ENCODE peak calls at places on chromosomes 3 and 15, in five cellular contexts. X, H, Y, T and R are unnamed samples.

GRCh38 chr3:95277614-95278013 is 1214.8 kb downstream of the NSUN3 start:
- DNase-seq in X (no peak), H (no peak), Y (no peak), T (no peak), R (peak; percentile 39)

GRCh38 chr3:130918328-130918727 is 24.4 kb downstream of the ATP2C1 start:
- DNase-seq in X (no peak), H (no peak), Y (no peak), T (no peak), R (no peak)

GRCh38 chr3:97795951-97796350 is 25.9 kb upstream of the CRYBG3 start:
- DNase-seq in X (no peak), H (no peak), Y (no peak), T (no peak), R (no peak)

GRCh38 chr15:77907824-77908751 is 169.4 kb downstream of the TBC1D2B start:
- DNase-seq in X (peak; percentile 83), H (peak; percentile 68), Y (peak; percentile 91), T (no peak), R (no peak)

GRCh38 chr3:81352867-81353266 is 408.6 kb downstream of the GBE1 start:
- DNase-seq in X (no peak), H (peak; percentile 8), Y (peak; percentile 64), T (no peak), R (peak; percentile 11)

GRCh38 chr3:185503467-185503975 is 4.7 kb upstream of the TMEM41A start:
- DNase-seq in X (no peak), H (no peak), Y (no peak), T (no peak), R (no peak)

GRCh38 chr3:126212629-126213375 is 32.4 kb upstream of the ALDH1L1 start:
- DNase-seq in X (no peak), H (no peak), Y (peak; percentile 88), T (peak; percentile 8), R (no peak)

GRCh38 chr15:72160846-72161245 is 36.7 kb downstream of the GRAMD2A start:
- DNase-seq in X (no peak), H (no peak), Y (no peak), T (no peak), R (no peak)

GRCh38 chr15:94412979-94413741 is 181.8 kb downstream of the MCTP2 start:
- DNase-seq in X (no peak), H (peak; percentile 15), Y (peak; percentile 67), T (no peak), R (no peak)

GRCh38 chr3:187750041-187750512 is 4.8 kb upstream of the BCL6 start:
- DNase-seq in X (no peak), H (no peak), Y (peak; percentile 91), T (no peak), R (no peak)

GRCh38 chr3:5545719-5546118 is 358.2 kb downstream of the EDEM1 start:
- DNase-seq in X (no peak), H (no peak), Y (no peak), T (no peak), R (no peak)

GRCh38 chr3:6540981-6541380 is 319.9 kb upstream of the GRM7 start:
- DNase-seq in X (no peak), H (no peak), Y (no peak), T (no peak), R (no peak)

GRCh38 chr3:173395412-173396181 is 1.9 kb upstream of the NLGN1 start:
- DNase-seq in X (peak; percentile 63), H (peak; percentile 42), Y (peak; percentile 94), T (peak; percentile 64), R (peak; percentile 98)

GRCh38 chr3:127662051-127662469 is 10.7 kb upstream of the ABTB1 start:
- DNase-seq in X (peak; percentile 33), H (no peak), Y (no peak), T (no peak), R (no peak)

GRCh38 chr15:40506964-40507571 is 36.3 kb downstream of the CHST14 start:
- DNase-seq in X (peak; percentile 83), H (peak; percentile 73), Y (peak; percentile 95), T (peak; percentile 77), R (no peak)

GRCh38 chr15:79195239-79195638 is 87.3 kb upstream of the ANKRD34C start:
- DNase-seq in X (no peak), H (no peak), Y (no peak), T (no peak), R (no peak)

GRCh38 chr3:183381179-183381578 is 47.2 kb downstream of the MCF2L2 start:
- DNase-seq in X (no peak), H (no peak), Y (no peak), T (no peak), R (no peak)

GRCh38 chr15:45642203-45642932 is 7.5 kb downstream of the SQOR start:
- DNase-seq in X (peak; percentile 15), H (peak; percentile 39), Y (no peak), T (no peak), R (no peak)

GRCh38 chr3:188722963-188723362 is 448.8 kb upstream of the TPRG1 start:
- DNase-seq in X (no peak), H (no peak), Y (no peak), T (no peak), R (no peak)

GRCh38 chr3:138944842-138945645 is 1.9 kb downstream of the FOXL2 start:
- DNase-seq in X (peak; percentile 72), H (no peak), Y (peak; percentile 73), T (peak; percentile 44), R (no peak)